ENCODE peak calls at places on chromosome 20, in ten cellular contexts. L is ELF-1; C is activated CD8-positive, alpha-beta memory T cell treated with anti-CD3 and anti-CD28 coated beads, Interleukin-2, amount 10 ng/mL, durations not matched to agents 7 days and 5 days; Y is SW 1271; P is mucosa of descending colon; I is activated CD4-positive, alpha-beta T cell treated with anti-CD3 and anti-CD28 coated beads, Interleukin-2, amount 50 U/mL, for 48 hours; G is omental fat pad; H is HCEC 1CT; V is RCC 7860; W is psoas muscle. K is an unnamed sample.

GRCh38 chr20:33791959-33792597 is 19.1 kb upstream of the CHMP4B start:
- DNase-seq in H (peak), P (peak), V (no peak), G (peak), I (peak), C (peak), L (peak), Y (no peak), W (peak), K (no peak)

GRCh38 chr20:45469336-45470261 is at the start of gene WFDC2:
- DNase-seq in P (peak), V (no peak), H (no peak), L (peak), G (no peak), I (no peak), C (no peak), Y (no peak), W (peak), K (no peak)

GRCh38 chr20:62929051-62929538 is 2.8 kb upstream of the DIDO1 start:
- DNase-seq in Y (no peak), V (no peak), C (peak), G (no peak), L (peak), W (peak), I (peak), P (peak), H (peak), K (no peak)

GRCh38 chr20:1489764-1490436 is 1.3 kb downstream of the SIRPB2 start:
- DNase-seq in C (no peak), P (no peak), L (no peak), H (no peak), Y (no peak), G (no peak), V (no peak), W (no peak), I (no peak), K (no peak)

GRCh38 chr20:51195990-51196389 is 173.1 kb upstream of the KCNG1 start:
- DNase-seq in W (no peak), H (no peak), Y (no peak), V (no peak), G (no peak), I (no peak), C (no peak), P (no peak), L (no peak), K (no peak)

GRCh38 chr20:7113577-7114466 is 346.3 kb downstream of the BMP2 start:
- DNase-seq in L (peak), G (no peak), H (peak), C (no peak), Y (no peak), V (peak), W (peak), I (no peak), P (no peak), K (no peak)

GRCh38 chr20:57251344-57251743 is 15.1 kb downstream of the BMP7 start:
- DNase-seq in P (no peak), V (peak), C (peak), H (no peak), G (no peak), Y (no peak), L (peak), I (no peak), W (no peak), K (no peak)

GRCh38 chr20:63738687-63739128 is 868 bp upstream of the SLC2A4RG start:
- DNase-seq in I (peak), H (no peak), L (peak), V (no peak), C (peak), P (peak), W (peak), G (no peak), Y (no peak), K (no peak)

GRCh38 chr20:56875052-56875663 is 246.1 kb downstream of the TFAP2C start:
- DNase-seq in G (no peak), L (peak), P (no peak), C (no peak), H (peak), I (no peak), V (peak), W (no peak), Y (no peak), K (peak)

GRCh38 chr20:35891375-35891774 is 62.9 kb downstream of the SCAND1 start:
- DNase-seq in I (no peak), L (no peak), Y (no peak), H (peak), P (no peak), V (no peak), G (no peak), C (no peak), W (no peak), K (no peak)

GRCh38 chr20:13220857-13221297 is at the start of gene ISM1:
- DNase-seq in I (peak), Y (no peak), G (no peak), W (peak), L (peak), V (no peak), C (no peak), P (no peak), H (no peak), K (no peak)

GRCh38 chr20:53148764-53149163 is 176.6 kb downstream of the TSHZ2 start:
- DNase-seq in P (no peak), L (no peak), I (no peak), C (no peak), Y (no peak), H (no peak), V (no peak), W (no peak), G (no peak), K (no peak)

GRCh38 chr20:63708301-63709148 is 686 bp downstream of the ZGPAT start:
- DNase-seq in P (peak), W (peak), C (peak), V (no peak), H (no peak), I (no peak), L (no peak), Y (no peak), G (no peak), K (no peak)

GRCh38 chr20:53247460-53248103 is 275.4 kb downstream of the TSHZ2 start:
- DNase-seq in P (no peak), W (no peak), H (no peak), Y (no peak), L (no peak), I (no peak), G (no peak), V (no peak), C (no peak), K (no peak)

GRCh38 chr20:7924692-7925091 is 15.6 kb downstream of the HAO1 start:
- DNase-seq in G (no peak), I (no peak), H (peak), W (no peak), Y (peak), L (no peak), C (no peak), P (no peak), V (peak), K (peak)

GRCh38 chr20:32336918-32337347 is 21.2 kb upstream of the ASXL1 start:
- DNase-seq in Y (peak), G (no peak), H (peak), I (no peak), C (no peak), V (peak), L (no peak), W (no peak), P (no peak), K (no peak)

GRCh38 chr20:25532015-25532751 is 53.1 kb downstream of the NINL start:
- DNase-seq in P (no peak), I (no peak), H (no peak), V (no peak), Y (no peak), G (no peak), C (no peak), L (no peak), W (no peak), K (no peak)

GRCh38 chr20:25317351-25318075 is 69.6 kb downstream of the PYGB start:
- DNase-seq in I (no peak), C (no peak), V (no peak), P (peak), H (no peak), G (peak), Y (no peak), L (no peak), W (no peak), K (no peak)

GRCh38 chr20:63815613-63815862 is 15.5 kb downstream of the ZBTB46 start:
- DNase-seq in H (no peak), P (no peak), C (no peak), L (no peak), W (no peak), Y (no peak), V (no peak), G (no peak), I (no peak), K (no peak)

GRCh38 chr20:59222982-59223610 is 59.5 kb downstream of the ZNF831 start:
- DNase-seq in H (no peak), V (no peak), P (no peak), G (no peak), W (no peak), Y (no peak), L (no peak), I (no peak), C (no peak), K (no peak)

GRCh38 chr20:1874534-1875168 is 20.6 kb upstream of the SIRPA start:
- DNase-seq in V (peak), L (no peak), I (no peak), H (no peak), C (no peak), Y (no peak), G (no peak), W (no peak), P (no peak), K (peak)

GRCh38 chr20:11544029-11544678 is 373.5 kb upstream of the BTBD3 start:
- DNase-seq in W (no peak), I (no peak), L (peak), P (no peak), G (no peak), H (peak), C (no peak), V (peak), Y (no peak), K (peak)

GRCh38 chr20:16966276-16966880 is 218.2 kb downstream of the OTOR start:
- DNase-seq in H (no peak), L (no peak), V (no peak), I (no peak), W (no peak), C (no peak), P (no peak), Y (no peak), G (no peak), K (peak)

GRCh38 chr20:38805502-38805957 is at the start of gene PPP1R16B:
- DNase-seq in H (no peak), G (no peak), C (peak), L (peak), V (no peak), W (peak), P (peak), I (peak), Y (no peak), K (no peak)

GRCh38 chr20:5024982-5025381 is 23.7 kb upstream of the SLC23A2 start:
- DNase-seq in G (no peak), L (no peak), I (no peak), P (no peak), V (no peak), C (no peak), W (no peak), Y (no peak), H (no peak), K (no peak)

GRCh38 chr20:33915726-33916331 is 77.9 kb upstream of the RALY start:
- DNase-seq in V (no peak), Y (no peak), W (peak), I (peak), C (peak), L (peak), P (no peak), G (no peak), H (no peak), K (no peak)

GRCh38 chr20:20211988-20212518 is 155.9 kb upstream of the INSM1 start:
- DNase-seq in L (no peak), C (no peak), Y (no peak), V (no peak), W (no peak), I (no peak), H (no peak), P (no peak), G (no peak), K (no peak)

GRCh38 chr20:49508435-49509199 is 26.1 kb upstream of the KCNB1 start:
- DNase-seq in H (peak), Y (no peak), C (no peak), W (no peak), V (peak), L (peak), P (no peak), I (peak), G (no peak), K (no peak)

GRCh38 chr20:64166712-64167615 is 2.7 kb downstream of the MYT1 start:
- DNase-seq in C (no peak), Y (no peak), V (no peak), W (no peak), G (no peak), L (peak), H (no peak), I (no peak), P (no peak), K (no peak)

GRCh38 chr20:19396466-19397081 is 184.1 kb downstream of the SLC24A3 start:
- DNase-seq in W (no peak), I (no peak), G (no peak), P (no peak), Y (no peak), V (no peak), H (peak), L (no peak), C (no peak), K (no peak)

K was measured in epithelial cell of proximal tubule.